ENCODE peak calls at places on chromosomes 1 and 21, in five cellular contexts. One of them, this sample, is unnamed.

GRCh38 chr1:89310976-89311375 is 38.3 kb upstream of the GBP5 start:
- DNase-seq in CD8-positive, alpha-beta T cell: no peak
- DNase-seq in transverse colon: no peak
- DNase-seq in right atrium auricular region: no peak
- DNase-seq in CD8-positive, alpha-beta memory T cell: no peak
- DNase-seq in this sample: no peak

GRCh38 chr1:209587778-209588177 is 4.3 kb downstream of the CAMK1G start:
- DNase-seq in CD8-positive, alpha-beta T cell: no peak
- DNase-seq in transverse colon: no peak
- DNase-seq in right atrium auricular region: no peak
- DNase-seq in CD8-positive, alpha-beta memory T cell: no peak
- DNase-seq in this sample: no peak

GRCh38 chr21:35217504-35218060 is 168.5 kb upstream of the RUNX1 start:
- DNase-seq in CD8-positive, alpha-beta T cell: no peak
- DNase-seq in transverse colon: no peak
- DNase-seq in right atrium auricular region: no peak
- DNase-seq in CD8-positive, alpha-beta memory T cell: no peak
- DNase-seq in this sample: no peak

GRCh38 chr1:29379438-29380073 is 143.2 kb downstream of the PTPRU start:
- DNase-seq in CD8-positive, alpha-beta T cell: no peak
- DNase-seq in transverse colon: no peak
- DNase-seq in right atrium auricular region: no peak
- DNase-seq in CD8-positive, alpha-beta memory T cell: no peak
- DNase-seq in this sample: peak

GRCh38 chr1:7409278-7409677 is 361.8 kb upstream of the VAMP3 start:
- DNase-seq in CD8-positive, alpha-beta T cell: peak
- DNase-seq in transverse colon: peak
- DNase-seq in right atrium auricular region: peak
- DNase-seq in CD8-positive, alpha-beta memory T cell: no peak
- DNase-seq in this sample: no peak

GRCh38 chr1:177784394-177784793 is 185.5 kb downstream of the SEC16B start:
- DNase-seq in CD8-positive, alpha-beta T cell: no peak
- DNase-seq in transverse colon: no peak
- DNase-seq in right atrium auricular region: no peak
- DNase-seq in CD8-positive, alpha-beta memory T cell: no peak
- DNase-seq in this sample: no peak

GRCh38 chr21:14670409-14670808 is 124.3 kb upstream of the SAMSN1 start:
- DNase-seq in CD8-positive, alpha-beta T cell: no peak
- DNase-seq in transverse colon: no peak
- DNase-seq in right atrium auricular region: no peak
- DNase-seq in CD8-positive, alpha-beta memory T cell: no peak
- DNase-seq in this sample: no peak

GRCh38 chr1:66244429-66244828 is 289.5 kb upstream of the SGIP1 start:
- DNase-seq in CD8-positive, alpha-beta T cell: no peak
- DNase-seq in transverse colon: no peak
- DNase-seq in right atrium auricular region: no peak
- DNase-seq in CD8-positive, alpha-beta memory T cell: no peak
- DNase-seq in this sample: no peak

GRCh38 chr1:77412069-77412793 is 130.4 kb downstream of the AK5 start:
- DNase-seq in CD8-positive, alpha-beta T cell: no peak
- DNase-seq in transverse colon: no peak
- DNase-seq in right atrium auricular region: no peak
- DNase-seq in CD8-positive, alpha-beta memory T cell: no peak
- DNase-seq in this sample: no peak

GRCh38 chr21:35324372-35325220 is 275.5 kb upstream of the RUNX1 start:
- DNase-seq in CD8-positive, alpha-beta T cell: no peak
- DNase-seq in transverse colon: peak
- DNase-seq in right atrium auricular region: no peak
- DNase-seq in CD8-positive, alpha-beta memory T cell: no peak
- DNase-seq in this sample: no peak

GRCh38 chr21:37808261-37808660 is 108.0 kb downstream of the KCNJ6 start:
- DNase-seq in CD8-positive, alpha-beta T cell: no peak
- DNase-seq in transverse colon: no peak
- DNase-seq in right atrium auricular region: no peak
- DNase-seq in CD8-positive, alpha-beta memory T cell: no peak
- DNase-seq in this sample: no peak

GRCh38 chr1:39687243-39687642 is 4.0 kb downstream of the HPCAL4 start:
- DNase-seq in CD8-positive, alpha-beta T cell: no peak
- DNase-seq in transverse colon: no peak
- DNase-seq in right atrium auricular region: no peak
- DNase-seq in CD8-positive, alpha-beta memory T cell: no peak
- DNase-seq in this sample: no peak

GRCh38 chr1:45804671-45804973 is 1.2 kb downstream of the MAST2 start:
- DNase-seq in CD8-positive, alpha-beta T cell: no peak
- DNase-seq in transverse colon: no peak
- DNase-seq in right atrium auricular region: no peak
- DNase-seq in CD8-positive, alpha-beta memory T cell: no peak
- DNase-seq in this sample: no peak

GRCh38 chr1:101236546-101237228 is at the start of gene S1PR1:
- DNase-seq in CD8-positive, alpha-beta T cell: peak
- DNase-seq in transverse colon: peak
- DNase-seq in right atrium auricular region: peak
- DNase-seq in CD8-positive, alpha-beta memory T cell: peak
- DNase-seq in this sample: no peak

GRCh38 chr1:32249831-32250525 is 1.1 kb upstream of the LCK start:
- DNase-seq in CD8-positive, alpha-beta T cell: peak
- DNase-seq in transverse colon: peak
- DNase-seq in right atrium auricular region: no peak
- DNase-seq in CD8-positive, alpha-beta memory T cell: peak
- DNase-seq in this sample: peak

GRCh38 chr1:45403298-45404079 is 63.2 kb upstream of the MUTYH start:
- DNase-seq in CD8-positive, alpha-beta T cell: no peak
- DNase-seq in transverse colon: no peak
- DNase-seq in right atrium auricular region: no peak
- DNase-seq in CD8-positive, alpha-beta memory T cell: no peak
- DNase-seq in this sample: no peak

GRCh38 chr1:8661185-8662110 is 156.0 kb downstream of the RERE start:
- DNase-seq in CD8-positive, alpha-beta T cell: no peak
- DNase-seq in transverse colon: no peak
- DNase-seq in right atrium auricular region: no peak
- DNase-seq in CD8-positive, alpha-beta memory T cell: no peak
- DNase-seq in this sample: no peak

GRCh38 chr1:84598418-84598817 is 24.2 kb upstream of the CTBS start:
- DNase-seq in CD8-positive, alpha-beta T cell: no peak
- DNase-seq in transverse colon: no peak
- DNase-seq in right atrium auricular region: no peak
- DNase-seq in CD8-positive, alpha-beta memory T cell: no peak
- DNase-seq in this sample: no peak

GRCh38 chr1:24117722-24118409 is 5.9 kb upstream of the MYOM3 start:
- DNase-seq in CD8-positive, alpha-beta T cell: no peak
- DNase-seq in transverse colon: peak
- DNase-seq in right atrium auricular region: no peak
- DNase-seq in CD8-positive, alpha-beta memory T cell: no peak
- DNase-seq in this sample: no peak

GRCh38 chr21:45979141-45979631 is 2.4 kb upstream of the COL6A1 start:
- DNase-seq in CD8-positive, alpha-beta T cell: no peak
- DNase-seq in transverse colon: peak
- DNase-seq in right atrium auricular region: no peak
- DNase-seq in CD8-positive, alpha-beta memory T cell: no peak
- DNase-seq in this sample: no peak

GRCh38 chr1:93056214-93056613 is 22.9 kb upstream of the MTF2 start:
- DNase-seq in CD8-positive, alpha-beta T cell: no peak
- DNase-seq in transverse colon: no peak
- DNase-seq in right atrium auricular region: no peak
- DNase-seq in CD8-positive, alpha-beta memory T cell: no peak
- DNase-seq in this sample: no peak

GRCh38 chr1:17735791-17736190 is 19.3 kb upstream of the ACTL8 start:
- DNase-seq in CD8-positive, alpha-beta T cell: no peak
- DNase-seq in transverse colon: no peak
- DNase-seq in right atrium auricular region: no peak
- DNase-seq in CD8-positive, alpha-beta memory T cell: no peak
- DNase-seq in this sample: no peak

GRCh38 chr1:235067396-235068154 is 61.1 kb downstream of the TOMM20 start:
- DNase-seq in CD8-positive, alpha-beta T cell: no peak
- DNase-seq in transverse colon: peak
- DNase-seq in right atrium auricular region: peak
- DNase-seq in CD8-positive, alpha-beta memory T cell: no peak
- DNase-seq in this sample: no peak

DNA sequence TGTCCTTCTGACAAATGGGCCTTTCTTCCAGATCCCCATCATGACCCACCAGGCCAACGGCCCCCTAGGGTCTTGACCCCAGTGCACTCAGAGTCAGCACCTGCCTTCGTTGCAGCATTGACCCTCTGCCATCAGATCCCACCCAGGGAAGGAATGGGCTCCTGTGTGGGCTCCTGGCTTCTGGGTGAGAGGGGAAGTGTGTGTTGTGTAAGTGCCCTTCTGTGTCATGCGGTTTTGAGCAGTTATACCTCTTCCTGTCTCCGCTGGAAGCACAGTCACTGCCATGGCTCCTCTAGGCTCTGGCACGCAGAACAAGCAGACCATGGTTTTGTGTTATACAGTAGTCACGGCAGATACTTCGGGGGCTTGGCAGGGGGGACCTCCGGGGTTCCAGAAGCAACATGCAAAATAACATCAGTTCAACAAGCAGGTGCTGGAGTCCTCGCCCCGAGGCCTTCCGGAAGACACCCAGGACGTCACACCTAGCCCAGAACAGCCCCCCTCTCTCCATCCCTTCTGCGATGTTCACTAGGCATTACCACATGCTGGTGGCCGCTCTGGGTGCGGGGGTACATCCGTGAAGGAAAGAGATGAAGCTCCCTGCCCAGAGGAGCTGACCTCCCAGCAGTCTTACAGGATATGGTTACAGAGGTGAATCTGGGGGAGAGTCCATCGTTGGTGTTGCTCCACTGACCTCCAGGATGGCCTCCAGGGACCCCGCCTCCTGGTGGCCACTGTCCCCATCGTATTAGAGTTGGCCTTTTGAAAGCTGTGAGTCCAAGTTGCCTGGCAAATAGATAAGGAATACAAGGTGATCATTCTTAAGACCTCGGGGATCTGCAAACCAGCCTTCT is 17.4 kb upstream of the KCNAB2 start:
- DNase-seq in CD8-positive, alpha-beta T cell: peak
- DNase-seq in transverse colon: peak
- DNase-seq in right atrium auricular region: peak
- DNase-seq in CD8-positive, alpha-beta memory T cell: peak
- DNase-seq in this sample: peak
- H3K4me3 ChIP-seq in CD8-positive, alpha-beta T cell: peak
- H3K4me3 ChIP-seq in transverse colon: peak
- H3K4me3 ChIP-seq in right atrium auricular region: no peak
- H3K4me3 ChIP-seq in CD8-positive, alpha-beta memory T cell: peak
- H3K4me3 ChIP-seq in this sample: peak

DNA sequence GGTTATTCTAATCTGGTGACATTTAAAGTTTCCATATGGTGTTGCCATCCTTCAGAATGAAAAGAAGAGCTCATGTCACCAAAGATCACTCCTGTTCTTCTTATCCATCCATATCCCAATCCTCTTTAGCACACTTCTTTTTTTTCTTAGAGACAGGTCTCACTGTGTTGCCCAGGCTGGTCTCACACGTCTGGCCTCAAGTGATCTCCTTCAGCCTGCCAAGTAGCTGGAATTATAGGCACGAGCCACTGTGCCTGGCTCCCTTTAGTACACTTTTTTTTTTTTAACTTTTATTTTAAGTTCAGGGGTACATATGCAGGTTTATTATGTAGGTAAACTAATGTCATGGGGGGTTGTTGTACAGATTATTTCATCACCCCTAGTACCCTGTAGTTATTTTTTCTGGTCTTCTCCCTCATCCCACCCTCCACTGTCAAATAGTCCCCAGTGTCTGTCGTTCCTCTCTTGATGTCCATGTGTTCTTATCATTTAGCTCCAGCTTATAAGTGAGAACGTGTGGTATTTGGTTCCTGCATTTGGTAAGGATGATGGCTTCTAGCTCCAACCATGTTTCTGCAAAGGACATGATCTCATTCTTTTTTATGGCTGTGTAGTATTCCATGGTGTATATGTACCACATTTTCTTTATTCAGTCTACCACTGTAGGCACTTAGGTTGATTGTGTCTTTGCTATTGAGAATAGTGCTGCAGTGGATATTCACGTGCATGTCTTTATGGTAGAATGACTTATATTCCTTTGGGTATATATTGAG is 40.6 kb downstream of the CTTNBP2NL start:
- DNase-seq in CD8-positive, alpha-beta T cell: no peak
- DNase-seq in transverse colon: no peak
- DNase-seq in right atrium auricular region: no peak
- DNase-seq in CD8-positive, alpha-beta memory T cell: no peak
- DNase-seq in this sample: no peak
- H3K4me3 ChIP-seq in CD8-positive, alpha-beta T cell: no peak
- H3K4me3 ChIP-seq in transverse colon: no peak
- H3K4me3 ChIP-seq in right atrium auricular region: no peak
- H3K4me3 ChIP-seq in CD8-positive, alpha-beta memory T cell: no peak
- H3K4me3 ChIP-seq in this sample: no peak

GRCh38 chr1:171142451-171143121 is 42.5 kb upstream of the FMO2 start:
- DNase-seq in CD8-positive, alpha-beta T cell: no peak
- DNase-seq in transverse colon: peak
- DNase-seq in right atrium auricular region: peak
- DNase-seq in CD8-positive, alpha-beta memory T cell: no peak
- DNase-seq in this sample: no peak
- H3K4me3 ChIP-seq in CD8-positive, alpha-beta T cell: no peak
- H3K4me3 ChIP-seq in transverse colon: no peak
- H3K4me3 ChIP-seq in right atrium auricular region: no peak
- H3K4me3 ChIP-seq in CD8-positive, alpha-beta memory T cell: no peak
- H3K4me3 ChIP-seq in this sample: no peak

GRCh38 chr1:156642265-156643185 is 608 bp downstream of the BCAN start:
- DNase-seq in CD8-positive, alpha-beta T cell: no peak
- DNase-seq in transverse colon: no peak
- DNase-seq in right atrium auricular region: no peak
- DNase-seq in CD8-positive, alpha-beta memory T cell: no peak
- DNase-seq in this sample: no peak

GRCh38 chr1:156640842-156641706 is 843 bp upstream of the BCAN start:
- DNase-seq in CD8-positive, alpha-beta T cell: no peak
- DNase-seq in transverse colon: no peak
- DNase-seq in right atrium auricular region: no peak
- DNase-seq in CD8-positive, alpha-beta memory T cell: no peak
- DNase-seq in this sample: no peak

GRCh38 chr1:156639601-156640101 is 2.3 kb upstream of the BCAN start:
- DNase-seq in CD8-positive, alpha-beta T cell: no peak
- DNase-seq in transverse colon: no peak
- DNase-seq in right atrium auricular region: no peak
- DNase-seq in CD8-positive, alpha-beta memory T cell: no peak
- DNase-seq in this sample: no peak

GRCh38 chr1:156643266-156644092 is 1.6 kb downstream of the BCAN start:
- DNase-seq in CD8-positive, alpha-beta T cell: peak
- DNase-seq in transverse colon: no peak
- DNase-seq in right atrium auricular region: no peak
- DNase-seq in CD8-positive, alpha-beta memory T cell: no peak
- DNase-seq in this sample: peak

GRCh38 chr1:156641761-156642264 is at the start of gene BCAN:
- DNase-seq in CD8-positive, alpha-beta T cell: peak
- DNase-seq in transverse colon: no peak
- DNase-seq in right atrium auricular region: no peak
- DNase-seq in CD8-positive, alpha-beta memory T cell: no peak
- DNase-seq in this sample: no peak
- H3K4me3 ChIP-seq in CD8-positive, alpha-beta T cell: no peak
- H3K4me3 ChIP-seq in transverse colon: peak
- H3K4me3 ChIP-seq in right atrium auricular region: peak
- H3K4me3 ChIP-seq in CD8-positive, alpha-beta memory T cell: no peak
- H3K4me3 ChIP-seq in this sample: no peak